ENCODE peak calls at places on chromosomes 4 and X, in four cellular contexts. L is neural progenitor cell, U is tibial artery, H is cardiac muscle cell. T is an unnamed sample.

GRCh38 chr4:1009647-1010521 is 1.5 kb upstream of the FGFRL1 start:
- DNase-seq in L (peak; percentile 83), U (peak; percentile 85), H (peak; percentile 83), T (peak; percentile 92)

GRCh38 chrX:153530411-153531145 is 13.1 kb downstream of the ATP2B3 start:
- DNase-seq in U (no peak), L (no peak), H (no peak), T (no peak)

GRCh38 chrX:44889824-44890223 is 16.8 kb downstream of the KDM6A start:
- DNase-seq in U (no peak), L (no peak), H (no peak), T (no peak)

GRCh38 chr4:74109116-74109791 is 10.3 kb upstream of the CXCL2 start:
- DNase-seq in U (no peak), H (peak; percentile 20), L (peak; percentile 28), T (peak; percentile 62)

GRCh38 chr4:123599920-123600394 is 203.4 kb downstream of the SPRY1 start:
- DNase-seq in U (peak; percentile 73), H (peak; percentile 27), L (peak; percentile 62), T (peak; percentile 78)

GRCh38 chr4:1600811-1601532 is 83.1 kb downstream of the FAM53A start:
- DNase-seq in U (no peak), L (no peak), H (no peak), T (peak; percentile 39)

GRCh38 chr4:76943129-76943620 is 6.4 kb upstream of the SEPTIN11 start:
- DNase-seq in L (no peak), U (no peak), H (no peak), T (no peak)

GRCh38 chrX:43750248-43750676 is 94.2 kb downstream of the MAOA start:
- DNase-seq in L (peak; percentile 80), U (peak; percentile 67), H (peak; percentile 76), T (no peak)

GRCh38 chr4:38177035-38177791 is 217.0 kb downstream of the PTTG2 start:
- DNase-seq in L (no peak), U (no peak), H (no peak), T (peak; percentile 68)

GRCh38 chrX:53281321-53281822 is at the start of gene IQSEC2:
- DNase-seq in U (peak; percentile 93), H (peak; percentile 75), L (peak; percentile 61), T (peak; percentile 92)

GRCh38 chr4:7108660-7109059 is 40.8 kb upstream of the GRPEL1 start:
- DNase-seq in U (peak; percentile 45), H (no peak), L (no peak), T (no peak)

GRCh38 chrX:104987063-104987462 is 233.4 kb downstream of the TEX13A start:
- DNase-seq in U (no peak), L (no peak), H (no peak), T (no peak)

GRCh38 chr4:94457692-94458106 is 6.0 kb downstream of the PDLIM5 start:
- DNase-seq in U (no peak), H (peak; percentile 83), L (peak; percentile 90), T (no peak)

GRCh38 chr4:6042293-6043063 is 24.2 kb upstream of the C4orf50 start:
- DNase-seq in H (no peak), L (no peak), U (no peak), T (peak; percentile 25)

GRCh38 chr4:173367946-173368345 is 2.8 kb upstream of the SAP30 start:
- DNase-seq in U (no peak), H (no peak), L (no peak), T (no peak)

GRCh38 chrX:81259714-81260395 is 58.0 kb downstream of the SH3BGRL start:
- DNase-seq in L (no peak), U (no peak), H (no peak), T (no peak)

GRCh38 chrX:2498781-2499302 is 1.9 kb downstream of the DHRSX start:
- DNase-seq in H (peak; percentile 17), U (peak; percentile 69), L (peak; percentile 71), T (no peak)

GRCh38 chr4:5458676-5459075 is 249.7 kb downstream of the EVC2 start:
- DNase-seq in L (no peak), U (peak; percentile 23), H (no peak), T (no peak)

GRCh38 chrX:103918584-103919335 is 43.7 kb upstream of the TMSB15B start:
- DNase-seq in U (peak; percentile 83), H (peak; percentile 86), L (peak; percentile 85), T (peak; percentile 89)

GRCh38 chr4:14125375-14126129 is 498.0 kb upstream of the BOD1L1 start:
- DNase-seq in H (no peak), L (no peak), U (no peak), T (no peak)

GRCh38 chr4:101643201-101643600 is 147.3 kb upstream of the BANK1 start:
- DNase-seq in L (no peak), H (no peak), U (no peak), T (no peak)

GRCh38 chr4:113908829-113909228 is 70.6 kb downstream of the ARSJ start:
- DNase-seq in H (no peak), U (no peak), L (no peak), T (no peak)

GRCh38 chrX:72240976-72241375 is 2.1 kb upstream of the ERCC6L start:
- DNase-seq in L (no peak), H (no peak), U (no peak), T (no peak)

GRCh38 chr4:73344106-73344505 is 60.0 kb upstream of the ALB start:
- DNase-seq in H (no peak), U (no peak), L (no peak), T (no peak)

GRCh38 chr4:1417522-1418390 is 11.5 kb upstream of the NKX1-1 start:
- DNase-seq in H (no peak), L (no peak), U (peak; percentile 54), T (no peak)

GRCh38 chrX:120308558-120308957 is 2.7 kb downstream of the TMEM255A start:
- DNase-seq in L (peak; percentile 86), H (peak; percentile 71), U (no peak), T (no peak)

GRCh38 chr4:1850276-1850675 is 5.7 kb downstream of the LETM1 start:
- DNase-seq in U (no peak), L (no peak), H (no peak), T (no peak)

GRCh38 chr4:38534344-38534743 is 129.7 kb upstream of the KLF3 start:
- DNase-seq in U (no peak), L (no peak), H (no peak), T (no peak)

GRCh38 chr4:41882622-41883347 is 52.4 kb upstream of the TMEM33 start:
- DNase-seq in U (no peak), H (peak; percentile 56), L (peak; percentile 72), T (peak; percentile 84)

GRCh38 chr4:75179510-75179909 is 246.6 kb downstream of the PARM1 start:
- DNase-seq in L (no peak), H (peak; percentile 18), U (no peak), T (no peak)

GRCh38 chrX:13666836-13667235 is 13.9 kb downstream of the TCEANC start:
- DNase-seq in L (no peak), H (no peak), U (no peak), T (peak; percentile 54)

GRCh38 chr4:41192136-41192535 is 22.2 kb downstream of the APBB2 start:
- DNase-seq in U (no peak), L (no peak), H (no peak), T (no peak)

GRCh38 chr4:104591505-104591904 is 96.8 kb upstream of the CXXC4 start:
- DNase-seq in L (peak; percentile 78), H (peak; percentile 70), U (no peak), T (no peak)

GRCh38 chr4:33494150-33494549 is 2750.2 kb downstream of the ARAP2 start:
- DNase-seq in H (no peak), U (no peak), L (no peak), T (no peak)

DNA sequence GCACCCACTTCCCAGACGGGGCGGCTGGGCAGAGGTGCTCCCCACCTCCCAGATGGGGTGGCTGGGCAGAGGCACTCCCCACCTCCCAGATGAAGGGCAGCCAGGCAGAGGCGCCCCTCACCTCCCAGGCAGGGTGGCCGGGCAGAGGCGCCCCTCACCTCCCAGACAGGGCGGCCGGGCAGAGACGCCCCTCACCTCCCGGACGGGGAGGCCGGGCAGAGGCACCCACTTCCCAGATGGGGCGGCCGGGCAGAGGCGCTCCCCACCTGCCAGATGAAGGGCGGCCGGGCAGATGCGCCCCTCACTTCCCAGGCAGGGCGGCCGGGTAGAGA is 61.2 kb downstream of the UPRT start:
- DNase-seq in H (no peak), L (no peak), U (no peak), T (peak; percentile 70)
- H3K9me3 ChIP-seq in H (no peaks in the 10 kb centered on the region), L (peaks cover 30% of the 10 kb centered on the region), U (peaks cover 4% of the 10 kb centered on the region), T (no peaks in the 10 kb centered on the region)

GRCh38 chr4:8198206-8198905 is 734 bp upstream of the SH3TC1 start:
- DNase-seq in L (no peak), U (no peak), H (no peak), T (peak; percentile 78)
- H3K4me1 ChIP-seq in L (no peaks in the 10 kb centered on the region), U (no peaks in the 10 kb centered on the region), H (peaks cover 3% of the 10 kb centered on the region), T (no peaks in the 10 kb centered on the region)

GRCh38 chr4:137635596-137635995 is 103.3 kb upstream of the PCDH18 start:
- DNase-seq in L (peak; percentile 47), U (no peak), H (no peak), T (no peak)

GRCh38 chr4:137638934-137639333 is 106.6 kb upstream of the PCDH18 start:
- DNase-seq in U (no peak), H (no peak), L (no peak), T (no peak)

GRCh38 chr4:137632842-137633241 is 100.5 kb upstream of the PCDH18 start:
- DNase-seq in U (no peak), L (no peak), H (no peak), T (no peak)

GRCh38 chr4:137631605-137632004 is 99.3 kb upstream of the PCDH18 start:
- DNase-seq in H (no peak), U (no peak), L (no peak), T (no peak)

DNA sequence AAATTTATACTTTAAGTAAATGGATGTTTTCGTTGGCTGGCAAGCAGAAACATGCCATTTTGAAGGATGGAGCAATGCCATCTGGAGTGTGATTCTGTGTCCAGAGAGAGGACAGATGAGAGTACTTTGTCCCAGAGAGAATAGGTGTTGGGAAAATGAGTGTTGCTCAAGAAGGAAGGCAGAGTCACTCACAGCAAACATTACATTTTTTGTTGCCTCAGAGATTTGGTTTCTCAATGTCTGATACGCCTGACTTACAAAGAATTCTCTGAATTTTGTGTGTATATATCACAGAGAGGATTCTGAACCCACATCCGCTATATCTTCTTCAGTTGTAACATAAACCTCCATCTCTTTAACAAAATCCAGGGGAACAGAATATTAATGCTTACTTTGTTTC is 102.8 kb upstream of the PCDH18 start:
- DNase-seq in H (no peak), U (no peak), L (no peak), T (no peak)
- H3K27me3 ChIP-seq in H (no peaks in the 10 kb centered on the region), U (no peaks in the 10 kb centered on the region), L (no peaks in the 10 kb centered on the region), T (no peaks in the 10 kb centered on the region)

DNA sequence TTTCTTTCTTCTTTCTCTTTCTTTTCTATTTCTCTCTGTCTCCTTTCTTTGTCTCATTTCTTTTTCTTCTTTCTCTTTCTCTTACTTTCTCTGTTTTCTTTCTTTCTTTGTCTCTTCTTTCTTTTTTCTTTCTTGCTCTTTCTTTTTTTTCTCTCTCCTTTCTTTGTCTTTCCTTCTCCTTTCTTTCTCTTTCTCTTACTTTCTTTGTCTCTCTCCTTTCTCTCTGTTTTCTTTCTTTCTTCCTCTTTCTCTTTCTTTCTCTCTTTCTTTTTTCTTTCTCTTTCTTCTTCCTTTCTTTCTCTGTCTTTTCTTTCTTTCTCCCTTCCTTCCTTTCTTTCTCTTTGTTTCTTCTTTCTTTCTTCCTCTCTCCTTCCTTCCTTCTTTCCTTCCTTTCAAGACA is 184.8 kb downstream of the CRLF2 start:
- DNase-seq in H (no peak), U (no peak), L (no peak), T (no peak)
- H3K9me3 ChIP-seq in H (no peaks in the 10 kb centered on the region), U (no peaks in the 10 kb centered on the region), L (no peaks in the 10 kb centered on the region), T (no peaks in the 10 kb centered on the region)

T was measured in aorta.